ENCODE peak calls at places on chromosome 22, in seven cellular contexts. One of them, this sample, is unnamed.

GRCh38 chr22:44815099-44816070 is 63.0 kb downstream of the ARHGAP8 start:
- DNase-seq in A549: no peak
- DNase-seq in GM12878: no peak
- DNase-seq in K562: no peak
- DNase-seq in HepG2: no peak
- DNase-seq in H1: no peak
- DNase-seq in IMR-90: no peak
- DNase-seq in this sample: no peak

GRCh38 chr22:42376721-42377177 is 55.5 kb downstream of the NFAM1 start:
- DNase-seq in H1: no peak
- DNase-seq in IMR-90: peak
- DNase-seq in HepG2: no peak
- DNase-seq in GM12878: no peak
- DNase-seq in A549: no peak
- DNase-seq in K562: peak
- DNase-seq in this sample: peak

GRCh38 chr22:49549256-49549655 is 278.4 kb downstream of the BRD1 start:
- DNase-seq in IMR-90: no peak
- DNase-seq in A549: no peak
- DNase-seq in K562: no peak
- DNase-seq in H1: no peak
- DNase-seq in HepG2: no peak
- DNase-seq in GM12878: no peak
- DNase-seq in this sample: no peak

GRCh38 chr22:29000225-29000556 is 61.4 kb downstream of the C22orf31 start:
- DNase-seq in A549: no peak
- DNase-seq in IMR-90: no peak
- DNase-seq in GM12878: no peak
- DNase-seq in K562: no peak
- DNase-seq in H1: no peak
- DNase-seq in HepG2: no peak
- DNase-seq in this sample: no peak

GRCh38 chr22:50673231-50674126 is 856 bp downstream of the SHANK3 start:
- DNase-seq in K562: peak
- DNase-seq in H1: peak
- DNase-seq in IMR-90: no peak
- DNase-seq in A549: no peak
- DNase-seq in HepG2: no peak
- DNase-seq in GM12878: no peak
- DNase-seq in this sample: peak

GRCh38 chr22:17808688-17809403 is 34.6 kb upstream of the BID start:
- DNase-seq in HepG2: no peak
- DNase-seq in K562: no peak
- DNase-seq in A549: no peak
- DNase-seq in IMR-90: peak
- DNase-seq in GM12878: no peak
- DNase-seq in H1: no peak
- DNase-seq in this sample: no peak

GRCh38 chr22:23399367-23400285 is 180.5 kb downstream of the IGLL1 start:
- DNase-seq in A549: no peak
- DNase-seq in IMR-90: no peak
- DNase-seq in K562: no peak
- DNase-seq in H1: no peak
- DNase-seq in HepG2: no peak
- DNase-seq in GM12878: no peak
- DNase-seq in this sample: no peak

GRCh38 chr22:23210428-23211170 is 30.3 kb downstream of the BCR start:
- DNase-seq in HepG2: no peak
- DNase-seq in H1: no peak
- DNase-seq in A549: no peak
- DNase-seq in IMR-90: no peak
- DNase-seq in GM12878: no peak
- DNase-seq in K562: peak
- DNase-seq in this sample: no peak

GRCh38 chr22:33326540-33327295 is 268.5 kb upstream of the SYN3 start:
- DNase-seq in GM12878: no peak
- DNase-seq in HepG2: no peak
- DNase-seq in K562: no peak
- DNase-seq in H1: no peak
- DNase-seq in A549: no peak
- DNase-seq in IMR-90: no peak
- DNase-seq in this sample: no peak

GRCh38 chr22:27752771-27753170 is 48.8 kb downstream of the MN1 start:
- DNase-seq in A549: peak
- DNase-seq in HepG2: no peak
- DNase-seq in H1: no peak
- DNase-seq in GM12878: no peak
- DNase-seq in IMR-90: no peak
- DNase-seq in K562: no peak
- DNase-seq in this sample: no peak

GRCh38 chr22:25970348-25970995 is 198.8 kb upstream of the SEZ6L start:
- DNase-seq in A549: no peak
- DNase-seq in H1: no peak
- DNase-seq in K562: no peak
- DNase-seq in HepG2: no peak
- DNase-seq in GM12878: no peak
- DNase-seq in IMR-90: no peak
- DNase-seq in this sample: no peak

GRCh38 chr22:26714971-26715370 is 57.6 kb downstream of the MIAT start:
- DNase-seq in GM12878: no peak
- DNase-seq in HepG2: no peak
- DNase-seq in IMR-90: no peak
- DNase-seq in A549: no peak
- DNase-seq in K562: no peak
- DNase-seq in H1: no peak
- DNase-seq in this sample: no peak

GRCh38 chr22:21726650-21727049 is 8.9 kb downstream of the YPEL1 start:
- DNase-seq in IMR-90: no peak
- DNase-seq in HepG2: peak
- DNase-seq in K562: peak
- DNase-seq in H1: peak
- DNase-seq in A549: peak
- DNase-seq in GM12878: no peak
- DNase-seq in this sample: peak

GRCh38 chr22:37664249-37665101 is 6.0 kb downstream of the PDXP start:
- DNase-seq in IMR-90: no peak
- DNase-seq in K562: no peak
- DNase-seq in H1: no peak
- DNase-seq in HepG2: peak
- DNase-seq in GM12878: no peak
- DNase-seq in A549: no peak
- DNase-seq in this sample: no peak

GRCh38 chr22:33329398-33329797 is 271.2 kb upstream of the SYN3 start:
- DNase-seq in K562: no peak
- DNase-seq in A549: peak
- DNase-seq in H1: no peak
- DNase-seq in HepG2: peak
- DNase-seq in GM12878: no peak
- DNase-seq in IMR-90: no peak
- DNase-seq in this sample: no peak

GRCh38 chr22:31509041-31509440 is 12.7 kb downstream of the SFI1 start:
- DNase-seq in H1: no peak
- DNase-seq in GM12878: no peak
- DNase-seq in IMR-90: peak
- DNase-seq in A549: no peak
- DNase-seq in K562: no peak
- DNase-seq in HepG2: no peak
- DNase-seq in this sample: no peak

GRCh38 chr22:32932176-32932575 is 126.0 kb downstream of the SYN3 start:
- DNase-seq in K562: no peak
- DNase-seq in H1: no peak
- DNase-seq in IMR-90: peak
- DNase-seq in GM12878: no peak
- DNase-seq in HepG2: peak
- DNase-seq in A549: no peak
- DNase-seq in this sample: no peak

GRCh38 chr22:16801571-16801970 is 23.6 kb downstream of the XKR3 start:
- DNase-seq in IMR-90: no peak
- DNase-seq in H1: no peak
- DNase-seq in A549: no peak
- DNase-seq in K562: no peak
- DNase-seq in GM12878: no peak
- DNase-seq in HepG2: no peak
- DNase-seq in this sample: no peak

GRCh38 chr22:24601217-24602104 is 1.5 kb upstream of the GGT1 start:
- DNase-seq in HepG2: peak
- DNase-seq in IMR-90: no peak
- DNase-seq in GM12878: no peak
- DNase-seq in K562: no peak
- DNase-seq in H1: peak
- DNase-seq in A549: peak
- DNase-seq in this sample: peak

GRCh38 chr22:32850157-32850556 is 48.7 kb downstream of the TIMP3 start:
- DNase-seq in IMR-90: no peak
- DNase-seq in K562: no peak
- DNase-seq in A549: no peak
- DNase-seq in H1: no peak
- DNase-seq in GM12878: no peak
- DNase-seq in HepG2: no peak
- DNase-seq in this sample: no peak

GRCh38 chr22:48663297-48663696 is 1164.4 kb downstream of the BRD1 start:
- DNase-seq in IMR-90: no peak
- DNase-seq in H1: no peak
- DNase-seq in HepG2: peak
- DNase-seq in A549: peak
- DNase-seq in K562: peak
- DNase-seq in GM12878: no peak
- DNase-seq in this sample: no peak

GRCh38 chr22:17479129-17479528 is 84.2 kb upstream of the SLC25A18 start:
- DNase-seq in HepG2: no peak
- DNase-seq in IMR-90: no peak
- DNase-seq in A549: no peak
- DNase-seq in H1: no peak
- DNase-seq in GM12878: no peak
- DNase-seq in K562: no peak
- DNase-seq in this sample: no peak

GRCh38 chr22:40348025-40348658 is 1.8 kb downstream of the ADSL start:
- DNase-seq in K562: peak
- DNase-seq in IMR-90: peak
- DNase-seq in GM12878: no peak
- DNase-seq in A549: peak
- DNase-seq in H1: no peak
- DNase-seq in HepG2: peak
- DNase-seq in this sample: peak
- TF ChIP-seq RFX5 in K562: no peak
- TF ChIP-seq RFX5 in IMR-90: no peak
- TF ChIP-seq RFX5 in GM12878: no peak
- TF ChIP-seq RFX5 in A549: no peak
- TF ChIP-seq RFX5 in H1: no peak
- TF ChIP-seq RFX5 in HepG2: no peak
- TF ChIP-seq RFX5 in this sample: no peak

DNA sequence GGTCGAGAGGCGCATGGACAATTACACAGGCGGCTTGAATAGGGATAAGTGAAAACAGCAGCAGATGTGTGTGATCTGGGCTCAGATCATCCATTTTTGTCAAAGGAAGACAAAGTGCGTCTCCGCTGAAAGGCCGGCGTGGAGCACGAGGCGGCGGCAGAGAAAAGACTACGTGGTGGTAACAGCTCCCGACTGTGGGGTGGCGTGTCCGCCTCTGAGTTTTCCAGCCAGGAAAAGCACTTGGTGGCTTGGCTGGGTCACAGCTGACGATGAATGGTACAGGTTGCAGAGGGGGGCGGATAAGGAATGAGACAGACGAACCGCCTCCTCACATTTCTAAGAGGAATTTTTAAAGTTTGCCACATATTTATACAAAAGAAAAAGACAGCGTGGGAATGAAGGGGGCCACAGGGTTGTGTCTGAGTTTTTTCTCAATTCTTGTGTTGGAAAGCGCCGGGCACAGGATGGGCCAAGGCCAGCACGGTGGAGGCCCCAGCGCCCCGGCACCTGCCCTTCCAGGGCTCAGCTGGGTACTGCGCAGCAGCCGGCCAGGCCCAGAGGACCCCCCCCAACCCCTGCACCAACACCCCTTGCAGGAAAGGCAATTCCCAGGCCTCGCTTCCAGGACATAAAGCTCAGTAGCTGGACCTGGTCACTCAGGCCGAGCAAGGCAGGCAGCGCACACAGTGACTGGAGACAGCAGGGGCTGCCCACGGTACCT is 80.5 kb downstream of the TRMU start:
- DNase-seq in IMR-90: peak
- DNase-seq in K562: no peak
- DNase-seq in A549: no peak
- DNase-seq in HepG2: no peak
- DNase-seq in H1: no peak
- DNase-seq in GM12878: no peak
- DNase-seq in this sample: no peak
- TF ChIP-seq RFX5 in IMR-90: no peak
- TF ChIP-seq RFX5 in K562: no peak
- TF ChIP-seq RFX5 in A549: no peak
- TF ChIP-seq RFX5 in HepG2: no peak
- TF ChIP-seq RFX5 in H1: no peak
- TF ChIP-seq RFX5 in GM12878: no peak
- TF ChIP-seq RFX5 in this sample: no peak

GRCh38 chr22:46083383-46084350 is 66.7 kb upstream of the PPARA start:
- DNase-seq in H1: no peak
- DNase-seq in K562: no peak
- DNase-seq in A549: no peak
- DNase-seq in HepG2: no peak
- DNase-seq in GM12878: no peak
- DNase-seq in IMR-90: no peak
- DNase-seq in this sample: no peak
- TF ChIP-seq RFX5 in H1: no peak
- TF ChIP-seq RFX5 in K562: no peak
- TF ChIP-seq RFX5 in A549: no peak
- TF ChIP-seq RFX5 in HepG2: no peak
- TF ChIP-seq RFX5 in GM12878: no peak
- TF ChIP-seq RFX5 in IMR-90: no peak
- TF ChIP-seq RFX5 in this sample: no peak

DNA sequence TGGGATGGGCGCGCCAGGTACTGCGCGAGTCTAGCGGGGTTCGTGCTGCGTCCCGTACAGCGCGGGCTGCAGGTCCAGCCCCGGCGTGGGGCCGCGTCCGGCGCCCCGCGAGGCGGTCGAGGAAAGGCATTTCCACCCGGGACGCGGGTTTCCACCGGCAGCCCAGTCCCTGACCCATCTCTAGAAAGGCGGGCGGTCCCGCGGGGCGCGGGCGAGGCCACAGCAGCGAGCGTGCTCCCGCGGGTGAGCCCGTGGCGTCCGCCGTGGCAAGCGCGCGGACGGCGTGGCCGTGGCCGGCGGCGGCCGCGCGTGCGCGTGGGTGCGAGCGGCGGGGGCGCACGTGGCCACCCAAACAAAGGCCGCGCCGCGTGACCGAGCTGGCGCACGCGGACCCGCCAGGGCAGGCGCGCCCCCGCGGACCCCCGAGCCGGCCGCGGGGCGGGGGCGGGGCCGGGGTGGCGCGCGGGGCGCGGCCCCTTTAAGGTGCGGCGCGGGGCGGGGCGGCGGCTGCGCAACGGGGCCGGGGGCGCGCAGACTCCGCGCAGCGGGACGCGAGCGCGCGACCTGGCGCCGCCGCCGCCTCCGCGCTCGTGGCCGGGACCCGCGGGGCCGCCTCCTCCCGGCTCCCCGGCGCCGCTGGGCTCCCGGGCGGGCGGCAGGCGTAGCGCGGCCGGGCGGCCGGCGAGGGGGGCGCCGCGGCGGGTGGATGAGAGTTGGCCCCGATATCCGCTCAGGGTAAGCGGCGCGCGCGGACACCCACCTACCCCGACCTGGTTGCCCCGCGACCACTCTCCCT is 39.3 kb upstream of the CELSR1 start:
- DNase-seq in HepG2: no peak
- DNase-seq in IMR-90: peak
- DNase-seq in A549: no peak
- DNase-seq in GM12878: no peak
- DNase-seq in H1: no peak
- DNase-seq in K562: peak
- DNase-seq in this sample: peak
- TF ChIP-seq RFX5 in HepG2: no peak
- TF ChIP-seq RFX5 in IMR-90: no peak
- TF ChIP-seq RFX5 in A549: no peak
- TF ChIP-seq RFX5 in GM12878: no peak
- TF ChIP-seq RFX5 in H1: no peak
- TF ChIP-seq RFX5 in K562: no peak
- TF ChIP-seq RFX5 in this sample: no peak

This sample was measured in SK-N-SH.